ENCODE peak calls at places on chromosomes 4 and X, in eight cellular contexts. D is activated CD4-positive, alpha-beta T cell treated with anti-CD3 and anti-CD28 coated beads for 36 hours; I is T47D; A is CD8-positive, alpha-beta T cell; P is occipital lobe; Q is foreskin fibroblast; E is mucosa of descending colon; G is H9. O is an unnamed sample.

GRCh38 chr4:3253808-3254207 is 4.8 kb downstream of the MSANTD1 start:
- DNase-seq in D (no peak), I (no peak), A (no peak), P (no peak), Q (no peak), E (no peak), G (peak; percentile 21), O (peak; percentile 8)

GRCh38 chrX:38896724-38897298 is 95.6 kb downstream of the MID1IP1 start:
- DNase-seq in D (no peak), I (no peak), A (no peak), P (no peak), Q (no peak), E (no peak), G (no peak), O (no peak)

GRCh38 chrX:40099046-40099968 is 1.5 kb upstream of the BCOR start:
- DNase-seq in D (peak; percentile 75), I (peak; percentile 65), A (no peak), P (peak; percentile 5), Q (peak; percentile 40), E (peak; percentile 77), G (peak; percentile 79), O (peak; percentile 64)

GRCh38 chr4:53956454-53956853 is 108.0 kb downstream of the CHIC2 start:
- DNase-seq in D (no peak), I (no peak), A (no peak), P (no peak), Q (no peak), E (no peak), G (no peak), O (no peak)

GRCh38 chr4:57462843-57463242 is 352.7 kb upstream of the IGFBP7 start:
- DNase-seq in D (no peak), I (peak; percentile 51), A (no peak), P (no peak), Q (no peak), E (no peak), G (no peak), O (no peak)

GRCh38 chrX:41027388-41027787 is 57.9 kb upstream of the USP9X start:
- DNase-seq in D (no peak), I (no peak), A (no peak), P (no peak), Q (peak; percentile 69), E (no peak), G (no peak), O (no peak)

GRCh38 chr4:107854326-107855030 is 29.7 kb downstream of the SGMS2 start:
- DNase-seq in D (no peak), I (no peak), A (no peak), P (no peak), Q (peak; percentile 67), E (no peak), G (no peak), O (no peak)

GRCh38 chr4:57190651-57191481 is 80.7 kb upstream of the IGFBP7 start:
- DNase-seq in D (peak; percentile 50), I (peak; percentile 49), A (no peak), P (no peak), Q (peak; percentile 31), E (peak; percentile 22), G (peak; percentile 84), O (peak; percentile 78)

GRCh38 chr4:70992354-70992753 is 1.1 kb upstream of the DCK start:
- DNase-seq in D (peak; percentile 35), I (peak; percentile 15), A (no peak), P (peak; percentile 2), Q (no peak), E (no peak), G (peak; percentile 59), O (peak; percentile 21)

GRCh38 chrX:116409224-116409623 is 27.2 kb upstream of the SLC6A14 start:
- DNase-seq in D (no peak), I (peak; percentile 0), A (no peak), P (no peak), Q (no peak), E (no peak), G (no peak), O (no peak)

GRCh38 chrX:82370978-82371646 is 1137.0 kb upstream of the POU3F4 start:
- DNase-seq in D (no peak), I (no peak), A (no peak), P (no peak), Q (no peak), E (no peak), G (no peak), O (no peak)

GRCh38 chrX:3791449-3791848 is 78.0 kb upstream of the PRKX start:
- DNase-seq in D (no peak), I (no peak), A (no peak), P (no peak), Q (no peak), E (no peak), G (no peak), O (no peak)

GRCh38 chrX:33273521-33273920 is 62.2 kb upstream of the DMD start:
- DNase-seq in D (no peak), I (no peak), A (no peak), P (no peak), Q (no peak), E (no peak), G (no peak), O (no peak)

GRCh38 chr4:180898305-180898704 is 1344.9 kb upstream of the TENM3 start:
- DNase-seq in D (no peak), I (no peak), A (no peak), P (no peak), Q (no peak), E (no peak), G (no peak), O (no peak)

GRCh38 chr4:38860788-38861424 is 4.3 kb upstream of the TLR6 start:
- DNase-seq in D (peak; percentile 80), I (peak; percentile 60), A (peak; percentile 42), P (no peak), Q (peak; percentile 52), E (no peak), G (peak; percentile 77), O (peak; percentile 76)

GRCh38 chr4:41887821-41888699 is 47.2 kb upstream of the TMEM33 start:
- DNase-seq in D (peak; percentile 64), I (peak; percentile 48), A (peak; percentile 17), P (no peak), Q (peak; percentile 78), E (no peak), G (no peak), O (peak; percentile 38)

GRCh38 chr4:23874536-23874901 is 15.3 kb downstream of the PPARGC1A start:
- DNase-seq in D (no peak), I (no peak), A (no peak), P (no peak), Q (no peak), E (no peak), G (no peak), O (no peak)

GRCh38 chrX:30865020-30865419 is 24.0 kb downstream of the TAB3 start:
- DNase-seq in D (peak; percentile 24), I (peak; percentile 64), A (no peak), P (no peak), Q (peak; percentile 2), E (no peak), G (peak; percentile 41), O (peak; percentile 27)

GRCh38 chr4:128006592-128006991 is 41.4 kb downstream of the ABHD18 start:
- DNase-seq in D (no peak), I (no peak), A (no peak), P (no peak), Q (peak; percentile 59), E (no peak), G (no peak), O (no peak)

GRCh38 chr4:139973611-139974010 is 180.4 kb downstream of the MAML3 start:
- DNase-seq in D (no peak), I (no peak), A (no peak), P (no peak), Q (no peak), E (no peak), G (no peak), O (no peak)

O was measured in WTC11.